ENCODE peak calls at places on chromosomes 4 and X, in ten cellular contexts. D is T-cell; B is dorsolateral prefrontal cortex; M is T-helper 2 cell; V is hypothalamus; Q is tibial artery; C is stimulated activated CD4-positive, alpha-beta T cell treated with anti-CD3 and anti-CD28 coated beads, Interleukin-1b, Interleukin-23, amount 100 ng/mL, for 4 hours; K is activated effector memory CD4-positive, alpha-beta T cell treated with Interleukin-2 at 50 U/mL for 16 hours; X is amygdala; J is GM20000. G is an unnamed sample.
A peak's percentile ranks its signal among the peaks of the same experiment; 100 is the strongest.

GRCh38 chr4:150181536-150181935 is 103.3 kb downstream of the DCLK2 start:
- DNase-seq in D (no peak), B (no peak), M (no peak), V (no peak), Q (no peak), C (no peak), K (no peak), X (peak; percentile 12), J (no peak), G (no peak)

GRCh38 chrX:22818061-22818460 is 181.7 kb upstream of the DDX53 start:
- DNase-seq in D (no peak), B (no peak), M (no peak), V (no peak), Q (no peak), C (no peak), K (no peak), X (no peak), J (no peak), G (no peak)

GRCh38 chr4:174461438-174462106 is 60.7 kb downstream of the HPGD start:
- DNase-seq in D (no peak), B (no peak), M (no peak), V (no peak), Q (no peak), C (no peak), K (no peak), X (no peak), J (no peak), G (no peak)

GRCh38 chr4:113641025-113641431 is 120.5 kb downstream of the CAMK2D start:
- DNase-seq in D (no peak), B (no peak), M (no peak), V (no peak), Q (no peak), C (no peak), K (no peak), X (no peak), J (peak; percentile 27), G (no peak)

GRCh38 chr4:41693629-41694028 is 54.9 kb downstream of the PHOX2B start:
- DNase-seq in D (no peak), B (no peak), M (no peak), V (no peak), Q (no peak), C (no peak), K (no peak), X (no peak), J (peak; percentile 7), G (peak; percentile 27)

GRCh38 chrX:153408221-153408721 is 3.0 kb upstream of the ZFP92 start:
- DNase-seq in D (no peak), B (no peak), M (no peak), V (no peak), Q (no peak), C (no peak), K (no peak), X (no peak), J (no peak), G (no peak)

GRCh38 chr4:52588097-52588496 is 71.0 kb downstream of the USP46 start:
- DNase-seq in D (no peak), B (no peak), M (no peak), V (peak; percentile 19), Q (no peak), C (no peak), K (no peak), X (no peak), J (peak; percentile 54), G (peak; percentile 8)

GRCh38 chr4:1752284-1753041 is 31.1 kb downstream of the TACC3 start:
- DNase-seq in D (peak; percentile 13), B (no peak), M (peak; percentile 8), V (no peak), Q (no peak), C (no peak), K (peak; percentile 10), X (no peak), J (peak; percentile 37), G (no peak)

GRCh38 chrX:107454302-107454701 is 4.8 kb downstream of the FRMPD3 start:
- DNase-seq in D (no peak), B (no peak), M (no peak), V (no peak), Q (no peak), C (no peak), K (no peak), X (no peak), J (no peak), G (no peak)

GRCh38 chr4:151324449-151325319 is 721 bp downstream of the SH3D19 start:
- DNase-seq in D (no peak), B (peak; percentile 17), M (no peak), V (peak; percentile 51), Q (peak; percentile 45), C (no peak), K (no peak), X (peak; percentile 25), J (peak; percentile 25), G (peak; percentile 45)